ENCODE peak calls at places on chromosomes 4 and X, in nine cellular contexts. C is ACHN; E is T-helper 2 cell; T is amygdala; R is right atrium auricular region; O is activated CD4-positive, CD25-positive, alpha-beta regulatory T cell; I is hippocampal formation; W is BJ; B is pancreas. D is an unnamed sample.

GRCh38 chr4:42768125-42768748 is 111.3 kb upstream of the ATP8A1 start:
- DNase-seq in C (no peak), E (peak), T (no peak), R (no peak), O (no peak), I (no peak), W (no peak), B (no peak), D (no peak)

GRCh38 chr4:33837043-33837442 is 2407.3 kb downstream of the ARAP2 start:
- DNase-seq in C (peak), E (no peak), T (no peak), R (no peak), O (no peak), I (no peak), W (peak), B (no peak), D (peak)

GRCh38 chr4:35463251-35463952 is 780.9 kb downstream of the ARAP2 start:
- DNase-seq in C (no peak), E (no peak), T (no peak), R (no peak), O (no peak), I (no peak), W (no peak), B (no peak), D (no peak)

GRCh38 chr4:169412046-169412445 is 141.3 kb upstream of the SH3RF1 start:
- DNase-seq in C (no peak), E (peak), T (no peak), R (no peak), O (no peak), I (no peak), W (no peak), B (no peak), D (no peak)

GRCh38 chr4:168433576-168433975 is 46.7 kb downstream of the DDX60L start:
- DNase-seq in C (no peak), E (no peak), T (no peak), R (no peak), O (no peak), I (no peak), W (no peak), B (no peak), D (no peak)

GRCh38 chr4:55907469-55907868 is 41.3 kb upstream of the CEP135 start:
- DNase-seq in C (no peak), E (peak), T (no peak), R (no peak), O (no peak), I (no peak), W (no peak), B (no peak), D (no peak)

GRCh38 chr4:34363842-34364241 is 1880.5 kb downstream of the ARAP2 start:
- DNase-seq in C (no peak), E (no peak), T (no peak), R (no peak), O (no peak), I (no peak), W (no peak), B (no peak), D (no peak)

GRCh38 chrX:124506031-124506430 is 159.7 kb downstream of the SH2D1A start:
- DNase-seq in C (no peak), E (no peak), T (no peak), R (no peak), O (no peak), I (no peak), W (no peak), B (no peak), D (no peak)

GRCh38 chrX:65407157-65407626 is 127.4 kb downstream of the LAS1L start:
- DNase-seq in C (no peak), E (peak), T (no peak), R (no peak), O (no peak), I (no peak), W (no peak), B (no peak), D (no peak)

GRCh38 chr4:152102184-152103000 is 341.6 kb upstream of the GATB start:
- DNase-seq in C (no peak), E (no peak), T (no peak), R (no peak), O (no peak), I (no peak), W (peak), B (no peak), D (peak)

GRCh38 chr4:138090145-138090917 is 151.8 kb downstream of the SLC7A11 start:
- DNase-seq in C (peak), E (peak), T (no peak), R (peak), O (no peak), I (peak), W (peak), B (peak), D (peak)

GRCh38 chr4:85763207-85763606 is 288.3 kb downstream of the ARHGAP24 start:
- DNase-seq in C (no peak), E (no peak), T (no peak), R (no peak), O (no peak), I (no peak), W (no peak), B (no peak), D (no peak)

GRCh38 chr4:163558539-163559044 is 64.1 kb downstream of the TMA16 start:
- DNase-seq in C (no peak), E (peak), T (no peak), R (no peak), O (no peak), I (no peak), W (no peak), B (no peak), D (no peak)